ENCODE peak calls at places on chromosome 15, in seven cellular contexts. One of them, this sample, is unnamed.

GRCh38 chr15:28920781-28921331 is 35.1 kb downstream of the APBA2 start:
- DNase-seq in left ventricle myocardium inferior: no peak
- DNase-seq in SK-N-SH: no peak
- DNase-seq in CD8-positive, alpha-beta T cell: no peak
- DNase-seq in heart left ventricle: no peak
- DNase-seq in epithelial cell of esophagus: no peak
- DNase-seq in cardiac fibroblast: no peak
- DNase-seq in this sample: no peak

GRCh38 chr15:71003314-71003713 is 110.7 kb downstream of the LRRC49 start:
- DNase-seq in CD8-positive, alpha-beta T cell: no peak
- DNase-seq in heart left ventricle: no peak
- DNase-seq in left ventricle myocardium inferior: no peak
- DNase-seq in cardiac fibroblast: peak
- DNase-seq in SK-N-SH: no peak
- DNase-seq in epithelial cell of esophagus: peak
- DNase-seq in this sample: peak

GRCh38 chr15:59333401-59334062 is 39.1 kb downstream of the MYO1E start:
- DNase-seq in cardiac fibroblast: no peak
- DNase-seq in epithelial cell of esophagus: no peak
- DNase-seq in SK-N-SH: no peak
- DNase-seq in CD8-positive, alpha-beta T cell: no peak
- DNase-seq in heart left ventricle: no peak
- DNase-seq in left ventricle myocardium inferior: no peak
- DNase-seq in this sample: no peak

GRCh38 chr15:71747128-71748083 is 62.9 kb upstream of the NR2E3 start:
- DNase-seq in cardiac fibroblast: peak
- DNase-seq in epithelial cell of esophagus: peak
- DNase-seq in CD8-positive, alpha-beta T cell: no peak
- DNase-seq in heart left ventricle: no peak
- DNase-seq in left ventricle myocardium inferior: no peak
- DNase-seq in SK-N-SH: no peak
- DNase-seq in this sample: peak

GRCh38 chr15:101723161-101723873 is 956 bp downstream of the TARS3 start:
- DNase-seq in heart left ventricle: no peak
- DNase-seq in CD8-positive, alpha-beta T cell: peak
- DNase-seq in cardiac fibroblast: peak
- DNase-seq in epithelial cell of esophagus: peak
- DNase-seq in left ventricle myocardium inferior: no peak
- DNase-seq in SK-N-SH: peak
- DNase-seq in this sample: peak

GRCh38 chr15:34217587-34218225 is 7.1 kb upstream of the EMC4 start:
- DNase-seq in cardiac fibroblast: no peak
- DNase-seq in left ventricle myocardium inferior: no peak
- DNase-seq in SK-N-SH: no peak
- DNase-seq in CD8-positive, alpha-beta T cell: no peak
- DNase-seq in epithelial cell of esophagus: peak
- DNase-seq in heart left ventricle: no peak
- DNase-seq in this sample: peak

GRCh38 chr15:70559840-70560239 is 203.5 kb downstream of the UACA start:
- DNase-seq in left ventricle myocardium inferior: no peak
- DNase-seq in CD8-positive, alpha-beta T cell: no peak
- DNase-seq in epithelial cell of esophagus: no peak
- DNase-seq in SK-N-SH: no peak
- DNase-seq in heart left ventricle: no peak
- DNase-seq in cardiac fibroblast: no peak
- DNase-seq in this sample: no peak

GRCh38 chr15:67827561-67828378 is 2.5 kb downstream of the SKOR1 start:
- DNase-seq in heart left ventricle: no peak
- DNase-seq in left ventricle myocardium inferior: no peak
- DNase-seq in cardiac fibroblast: no peak
- DNase-seq in SK-N-SH: no peak
- DNase-seq in CD8-positive, alpha-beta T cell: no peak
- DNase-seq in epithelial cell of esophagus: no peak
- DNase-seq in this sample: no peak

GRCh38 chr15:41350057-41350717 is 17.5 kb downstream of the NUSAP1 start:
- DNase-seq in epithelial cell of esophagus: no peak
- DNase-seq in heart left ventricle: no peak
- DNase-seq in left ventricle myocardium inferior: no peak
- DNase-seq in cardiac fibroblast: no peak
- DNase-seq in SK-N-SH: no peak
- DNase-seq in CD8-positive, alpha-beta T cell: no peak
- DNase-seq in this sample: no peak

GRCh38 chr15:70342554-70343548 is 245.1 kb upstream of the TLE3 start:
- DNase-seq in left ventricle myocardium inferior: no peak
- DNase-seq in cardiac fibroblast: no peak
- DNase-seq in heart left ventricle: no peak
- DNase-seq in CD8-positive, alpha-beta T cell: no peak
- DNase-seq in epithelial cell of esophagus: no peak
- DNase-seq in SK-N-SH: no peak
- DNase-seq in this sample: no peak

GRCh38 chr15:66703540-66703941 is 1.5 kb downstream of the SMAD6 start:
- DNase-seq in epithelial cell of esophagus: peak
- DNase-seq in heart left ventricle: peak
- DNase-seq in cardiac fibroblast: no peak
- DNase-seq in CD8-positive, alpha-beta T cell: no peak
- DNase-seq in left ventricle myocardium inferior: peak
- DNase-seq in SK-N-SH: peak
- DNase-seq in this sample: peak

GRCh38 chr15:55344206-55344605 is 25.2 kb downstream of the PIGB start:
- DNase-seq in SK-N-SH: no peak
- DNase-seq in heart left ventricle: no peak
- DNase-seq in CD8-positive, alpha-beta T cell: no peak
- DNase-seq in epithelial cell of esophagus: peak
- DNase-seq in cardiac fibroblast: peak
- DNase-seq in left ventricle myocardium inferior: no peak
- DNase-seq in this sample: peak

GRCh38 chr15:63833246-63833696 is 477 bp downstream of the HERC1 start:
- DNase-seq in heart left ventricle: peak
- DNase-seq in SK-N-SH: peak
- DNase-seq in left ventricle myocardium inferior: peak
- DNase-seq in CD8-positive, alpha-beta T cell: peak
- DNase-seq in cardiac fibroblast: peak
- DNase-seq in epithelial cell of esophagus: peak
- DNase-seq in this sample: peak

GRCh38 chr15:68557469-68558317 is 21.1 kb upstream of the CORO2B start:
- DNase-seq in left ventricle myocardium inferior: no peak
- DNase-seq in epithelial cell of esophagus: no peak
- DNase-seq in cardiac fibroblast: no peak
- DNase-seq in heart left ventricle: no peak
- DNase-seq in CD8-positive, alpha-beta T cell: no peak
- DNase-seq in SK-N-SH: no peak
- DNase-seq in this sample: no peak

GRCh38 chr15:69929905-69930630 is 167.6 kb downstream of the TLE3 start:
- DNase-seq in SK-N-SH: no peak
- DNase-seq in cardiac fibroblast: no peak
- DNase-seq in left ventricle myocardium inferior: no peak
- DNase-seq in heart left ventricle: no peak
- DNase-seq in epithelial cell of esophagus: peak
- DNase-seq in CD8-positive, alpha-beta T cell: no peak
- DNase-seq in this sample: no peak

GRCh38 chr15:82890338-82891024 is 62.0 kb downstream of the HOMER2 start:
- DNase-seq in CD8-positive, alpha-beta T cell: no peak
- DNase-seq in SK-N-SH: peak
- DNase-seq in epithelial cell of esophagus: no peak
- DNase-seq in cardiac fibroblast: peak
- DNase-seq in left ventricle myocardium inferior: no peak
- DNase-seq in heart left ventricle: no peak
- DNase-seq in this sample: peak

GRCh38 chr15:78316211-78317077 is 17.0 kb upstream of the SKIC8 start:
- DNase-seq in heart left ventricle: no peak
- DNase-seq in SK-N-SH: peak
- DNase-seq in epithelial cell of esophagus: peak
- DNase-seq in CD8-positive, alpha-beta T cell: no peak
- DNase-seq in left ventricle myocardium inferior: no peak
- DNase-seq in cardiac fibroblast: no peak
- DNase-seq in this sample: no peak

GRCh38 chr15:78418239-78418638 is 19.8 kb upstream of the IREB2 start:
- DNase-seq in epithelial cell of esophagus: peak
- DNase-seq in heart left ventricle: no peak
- DNase-seq in cardiac fibroblast: no peak
- DNase-seq in CD8-positive, alpha-beta T cell: no peak
- DNase-seq in SK-N-SH: no peak
- DNase-seq in left ventricle myocardium inferior: no peak
- DNase-seq in this sample: no peak

GRCh38 chr15:67548862-67549651 is 6.6 kb downstream of the MAP2K5 start:
- DNase-seq in SK-N-SH: peak
- DNase-seq in epithelial cell of esophagus: no peak
- DNase-seq in heart left ventricle: peak
- DNase-seq in cardiac fibroblast: no peak
- DNase-seq in left ventricle myocardium inferior: peak
- DNase-seq in CD8-positive, alpha-beta T cell: no peak
- DNase-seq in this sample: no peak

GRCh38 chr15:86384191-86384590 is 304.5 kb downstream of the AGBL1 start:
- DNase-seq in heart left ventricle: no peak
- DNase-seq in cardiac fibroblast: no peak
- DNase-seq in left ventricle myocardium inferior: no peak
- DNase-seq in SK-N-SH: peak
- DNase-seq in CD8-positive, alpha-beta T cell: no peak
- DNase-seq in epithelial cell of esophagus: no peak
- DNase-seq in this sample: no peak

GRCh38 chr15:87902772-87903388 is 353.7 kb downstream of the NTRK3 start:
- DNase-seq in CD8-positive, alpha-beta T cell: no peak
- DNase-seq in left ventricle myocardium inferior: no peak
- DNase-seq in epithelial cell of esophagus: no peak
- DNase-seq in SK-N-SH: no peak
- DNase-seq in cardiac fibroblast: peak
- DNase-seq in heart left ventricle: no peak
- DNase-seq in this sample: no peak

GRCh38 chr15:65385868-65386253 is 8.1 kb upstream of the IGDCC3 start:
- DNase-seq in CD8-positive, alpha-beta T cell: no peak
- DNase-seq in SK-N-SH: no peak
- DNase-seq in epithelial cell of esophagus: no peak
- DNase-seq in heart left ventricle: no peak
- DNase-seq in left ventricle myocardium inferior: peak
- DNase-seq in cardiac fibroblast: peak
- DNase-seq in this sample: no peak
- H3K4me3 ChIP-seq in CD8-positive, alpha-beta T cell: no peak
- H3K4me3 ChIP-seq in SK-N-SH: peak
- H3K4me3 ChIP-seq in epithelial cell of esophagus: no peak
- H3K4me3 ChIP-seq in heart left ventricle: peak
- H3K4me3 ChIP-seq in left ventricle myocardium inferior: peak
- H3K4me3 ChIP-seq in cardiac fibroblast: no peak
- H3K4me3 ChIP-seq in this sample: no peak

DNA sequence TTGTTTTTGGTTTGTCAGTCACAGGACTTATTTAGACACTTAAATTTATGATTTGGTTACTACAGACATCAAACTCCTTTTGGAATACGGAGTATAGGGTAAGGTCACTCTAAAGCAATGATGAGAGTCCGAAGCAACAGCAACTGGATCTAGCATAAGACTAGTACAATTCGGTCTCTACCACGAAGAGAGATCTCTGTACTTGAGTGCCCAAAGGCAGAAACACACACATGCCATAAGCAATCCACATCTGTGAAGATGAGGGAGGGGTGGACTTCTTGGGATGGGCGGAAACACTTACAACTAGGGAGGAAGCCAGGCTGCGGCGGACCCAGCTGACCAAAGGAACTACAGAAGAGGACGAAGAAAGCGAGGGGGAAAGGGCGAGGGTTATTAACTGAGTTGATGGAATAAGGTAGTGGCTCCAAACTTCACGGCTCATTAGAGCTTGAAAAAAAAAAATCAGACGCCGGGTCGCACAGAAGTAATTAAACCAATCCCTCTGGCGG is 595 bp downstream of the DPH6 start:
- DNase-seq in SK-N-SH: peak
- DNase-seq in cardiac fibroblast: peak
- DNase-seq in left ventricle myocardium inferior: peak
- DNase-seq in CD8-positive, alpha-beta T cell: no peak
- DNase-seq in epithelial cell of esophagus: peak
- DNase-seq in heart left ventricle: peak
- DNase-seq in this sample: peak
- TF ChIP-seq CTCF in SK-N-SH: no peak
- TF ChIP-seq CTCF in cardiac fibroblast: peak
- TF ChIP-seq CTCF in left ventricle myocardium inferior: no peak
- TF ChIP-seq CTCF in CD8-positive, alpha-beta T cell: no peak
- TF ChIP-seq CTCF in epithelial cell of esophagus: no peak
- TF ChIP-seq CTCF in heart left ventricle: no peak
- TF ChIP-seq CTCF in this sample: no peak

DNA sequence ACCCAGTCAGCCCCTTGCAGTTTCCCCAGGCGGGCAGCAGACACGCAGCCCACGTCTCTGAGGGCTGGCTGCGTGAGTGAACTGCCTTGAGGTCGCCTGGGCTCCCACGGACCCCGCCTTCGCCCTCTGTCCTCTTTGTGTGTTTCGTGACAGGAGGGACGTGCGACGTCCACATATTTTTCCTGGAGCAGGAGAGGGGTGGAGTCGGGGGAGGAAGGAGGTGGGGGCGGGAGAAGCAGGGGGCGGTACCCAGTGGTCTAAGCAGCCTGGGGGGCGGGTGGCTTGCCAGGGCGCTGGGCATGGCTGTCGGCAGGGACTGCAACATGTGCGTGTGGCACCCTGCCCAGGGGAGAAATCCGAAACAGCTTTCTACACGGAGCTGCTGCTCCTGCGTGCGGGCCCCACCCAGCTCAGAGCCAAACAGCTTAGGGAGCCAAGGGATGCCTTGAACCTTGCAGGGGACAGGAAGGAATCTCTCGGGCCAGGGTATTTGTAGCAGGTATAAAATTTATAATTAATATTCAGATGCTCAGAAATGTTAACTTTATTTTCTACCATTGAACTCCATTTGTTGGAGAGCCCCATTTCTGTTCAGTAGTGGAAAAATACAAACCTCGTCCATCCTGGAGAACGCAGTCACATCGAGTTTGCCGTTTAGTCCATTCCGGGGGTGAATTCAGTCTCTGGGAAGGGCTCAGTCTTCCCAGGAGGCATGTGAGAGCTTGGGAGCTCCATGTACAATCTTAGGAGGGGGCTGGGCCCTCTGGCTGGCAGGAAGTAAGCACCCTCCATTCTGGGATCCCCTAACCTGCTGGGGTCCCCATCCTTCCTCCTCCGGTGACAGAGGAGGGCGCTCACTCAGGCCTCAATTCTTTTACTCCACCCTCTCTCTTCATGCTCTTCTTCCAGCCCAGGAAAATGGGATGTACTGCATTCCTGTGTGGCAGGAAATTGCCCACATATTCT is 79.1 kb upstream of the MEF2A start:
- DNase-seq in SK-N-SH: peak
- DNase-seq in epithelial cell of esophagus: peak
- DNase-seq in heart left ventricle: peak
- DNase-seq in CD8-positive, alpha-beta T cell: no peak
- DNase-seq in cardiac fibroblast: peak
- DNase-seq in left ventricle myocardium inferior: peak
- DNase-seq in this sample: peak
- H3K4me3 ChIP-seq in SK-N-SH: no peak
- H3K4me3 ChIP-seq in epithelial cell of esophagus: peak
- H3K4me3 ChIP-seq in heart left ventricle: peak
- H3K4me3 ChIP-seq in CD8-positive, alpha-beta T cell: peak
- H3K4me3 ChIP-seq in cardiac fibroblast: peak
- H3K4me3 ChIP-seq in left ventricle myocardium inferior: peak
- H3K4me3 ChIP-seq in this sample: peak

GRCh38 chr15:27532358-27532757 is 561.4 kb downstream of the GABRG3 start:
- DNase-seq in epithelial cell of esophagus: no peak
- DNase-seq in cardiac fibroblast: no peak
- DNase-seq in heart left ventricle: no peak
- DNase-seq in CD8-positive, alpha-beta T cell: no peak
- DNase-seq in left ventricle myocardium inferior: no peak
- DNase-seq in SK-N-SH: no peak
- DNase-seq in this sample: no peak

GRCh38 chr15:27530994-27531393 is 560.0 kb downstream of the GABRG3 start:
- DNase-seq in cardiac fibroblast: no peak
- DNase-seq in epithelial cell of esophagus: no peak
- DNase-seq in CD8-positive, alpha-beta T cell: no peak
- DNase-seq in left ventricle myocardium inferior: no peak
- DNase-seq in heart left ventricle: no peak
- DNase-seq in SK-N-SH: no peak
- DNase-seq in this sample: no peak

GRCh38 chr15:27527490-27528067 is 556.6 kb downstream of the GABRG3 start:
- DNase-seq in cardiac fibroblast: no peak
- DNase-seq in SK-N-SH: no peak
- DNase-seq in heart left ventricle: no peak
- DNase-seq in epithelial cell of esophagus: no peak
- DNase-seq in left ventricle myocardium inferior: no peak
- DNase-seq in CD8-positive, alpha-beta T cell: no peak
- DNase-seq in this sample: no peak
- TF ChIP-seq CTCF in cardiac fibroblast: no peak
- TF ChIP-seq CTCF in SK-N-SH: no peak
- TF ChIP-seq CTCF in heart left ventricle: no peak
- TF ChIP-seq CTCF in epithelial cell of esophagus: no peak
- TF ChIP-seq CTCF in left ventricle myocardium inferior: no peak
- TF ChIP-seq CTCF in CD8-positive, alpha-beta T cell: no peak
- TF ChIP-seq CTCF in this sample: no peak